ENCODE peak calls at places on chromosomes 7 and 10, in four cellular contexts. Q is body of pancreas, W is PC-9, B is AG04450. E is an unnamed sample. For H3K27me3, the result is how much of the 10 kb centered on the place peaks cover.

GRCh38 chr7:68691261-68692216 is 906.7 kb upstream of the AUTS2 start:
- DNase-seq in B (peak), Q (no peak), W (peak), E (no peak)

GRCh38 chr7:16494955-16495719 is 29.6 kb upstream of the SOSTDC1 start:
- DNase-seq in Q (no peak), W (no peak), B (no peak), E (no peak)

GRCh38 chr10:126904807-126905686 is at the start of gene DOCK1:
- DNase-seq in W (peak), B (peak), Q (peak), E (peak)

GRCh38 chr7:158950914-158951635 is 94.7 kb downstream of the DYNC2I1 start:
- DNase-seq in W (no peak), Q (no peak), B (no peak), E (no peak)

GRCh38 chr10:14126697-14127440 is 203.9 kb downstream of the FRMD4A start:
- DNase-seq in Q (no peak), B (no peak), W (peak), E (no peak)

GRCh38 chr10:126628746-126629145 is 41.7 kb downstream of the C10orf90 start:
- DNase-seq in Q (no peak), B (no peak), W (no peak), E (no peak)

GRCh38 chr7:28292826-28293528 is 112.4 kb upstream of the JAZF1 start:
- DNase-seq in Q (no peak), W (no peak), B (no peak), E (no peak)

GRCh38 chr7:72546586-72546985 is 134.4 kb upstream of the CALN1 start:
- DNase-seq in B (no peak), W (no peak), Q (no peak), E (no peak)

GRCh38 chr7:44891372-44891771 is 6.0 kb upstream of the PURB start:
- DNase-seq in B (no peak), Q (no peak), W (no peak), E (no peak)

GRCh38 chr10:62166331-62167154 is 102.1 kb downstream of the RTKN2 start:
- DNase-seq in Q (peak), B (peak), W (no peak), E (peak)

GRCh38 chr10:132666733-132667612 is 119.0 kb downstream of the NKX6-2 start:
- DNase-seq in W (no peak), B (no peak), Q (no peak), E (no peak)

GRCh38 chr7:768881-769504 is 41.9 kb upstream of the PRKAR1B start:
- DNase-seq in W (no peak), B (no peak), Q (peak), E (peak)

GRCh38 chr7:153404781-153405279 is 645.3 kb downstream of the ACTR3B start:
- DNase-seq in B (no peak), W (no peak), Q (no peak), E (no peak)

GRCh38 chr10:113007343-113007771 is 57.3 kb downstream of the TCF7L2 start:
- DNase-seq in Q (no peak), B (no peak), W (no peak), E (no peak)

GRCh38 chr7:7970620-7971307 is 2.2 kb downstream of the GLCCI1 start:
- DNase-seq in B (no peak), W (no peak), Q (no peak), E (no peak)

GRCh38 chr10:53356616-53357349 is 584.2 kb upstream of the MBL2 start:
- DNase-seq in Q (no peak), W (no peak), B (no peak), E (no peak)

GRCh38 chr7:105017263-105018051 is 3.5 kb downstream of the KMT2E start:
- DNase-seq in Q (no peak), B (no peak), W (no peak), E (no peak)

GRCh38 chr7:45295222-45295621 is 137.6 kb downstream of the RAMP3 start:
- DNase-seq in Q (no peak), B (no peak), W (no peak), E (no peak)

GRCh38 chr10:37535459-37536246 is 321.8 kb downstream of the ZNF248 start:
- DNase-seq in B (no peak), Q (no peak), W (no peak), E (no peak)

GRCh38 chr7:151316896-151317295 is 24.7 kb upstream of the NUB1 start:
- DNase-seq in B (no peak), Q (no peak), W (no peak), E (no peak)

GRCh38 chr10:129761981-129762956 is 201.8 kb downstream of the EBF3 start:
- DNase-seq in B (no peak), W (no peak), Q (no peak), E (no peak)

GRCh38 chr7:108497082-108497725 is 28.7 kb downstream of the PNPLA8 start:
- DNase-seq in W (peak), Q (peak), B (peak), E (no peak)

GRCh38 chr7:37698271-37698670 is 14.7 kb downstream of the GPR141 start:
- DNase-seq in W (no peak), B (no peak), Q (no peak), E (no peak)

GRCh38 chr7:155343150-155343549 is 45.5 kb downstream of the INSIG1 start:
- DNase-seq in W (no peak), Q (no peak), B (no peak), E (no peak)
- H3K27me3 ChIP-seq in W (under half), Q (under half), B (under half), E (under half)

DNA sequence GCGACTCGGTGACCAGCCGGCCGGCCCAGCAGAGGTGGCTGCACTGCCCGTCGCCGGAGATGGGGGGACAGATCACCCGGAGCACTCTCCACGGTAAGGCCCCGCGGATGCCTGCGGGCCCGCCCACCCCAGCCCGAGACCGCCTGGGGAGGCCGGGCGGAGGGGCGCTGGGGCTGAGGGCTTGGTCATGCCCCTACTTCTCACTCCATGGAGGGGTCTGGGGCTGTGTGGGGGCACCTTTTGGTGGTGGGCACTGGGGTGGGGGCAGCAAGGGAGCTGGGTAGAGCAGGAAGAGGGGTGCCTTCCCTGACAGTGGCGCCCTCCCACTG is 61.8 kb downstream of the NEURL1 start:
- DNase-seq in B (no peak), Q (no peak), W (no peak), E (no peak)
- H3K27me3 ChIP-seq in B (half or more), Q (under half), W (under half), E (under half)

GRCh38 chr10:86388119-86388704 is 21.6 kb upstream of the GRID1 start:
- DNase-seq in Q (no peak), B (no peak), W (no peak), E (peak)
- H3K27me3 ChIP-seq in Q (under half), B (under half), W (under half), E (under half)

DNA sequence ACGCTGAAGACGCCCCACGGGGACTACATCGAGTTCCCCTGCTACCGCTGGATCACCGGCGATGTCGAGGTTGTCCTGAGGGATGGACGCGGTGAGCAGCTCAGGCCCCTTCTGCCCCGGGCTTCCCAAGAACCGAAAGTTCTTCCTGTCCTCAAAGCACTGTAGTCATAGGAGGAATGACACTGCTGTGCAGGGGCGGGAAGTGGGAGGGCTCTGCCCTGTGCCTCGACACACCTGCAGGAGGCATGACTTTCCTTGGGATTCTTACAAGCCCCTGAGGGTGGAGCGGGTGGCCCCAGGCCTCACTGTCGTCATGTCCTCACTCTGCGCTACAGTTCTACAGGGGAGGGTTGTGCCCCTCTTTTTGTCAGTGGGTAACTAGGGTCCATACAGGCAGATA is 8.6 kb downstream of the ALOX5 start:
- DNase-seq in B (no peak), W (no peak), Q (no peak), E (peak)
- H3K27me3 ChIP-seq in B (under half), W (under half), Q (under half), E (under half)

DNA sequence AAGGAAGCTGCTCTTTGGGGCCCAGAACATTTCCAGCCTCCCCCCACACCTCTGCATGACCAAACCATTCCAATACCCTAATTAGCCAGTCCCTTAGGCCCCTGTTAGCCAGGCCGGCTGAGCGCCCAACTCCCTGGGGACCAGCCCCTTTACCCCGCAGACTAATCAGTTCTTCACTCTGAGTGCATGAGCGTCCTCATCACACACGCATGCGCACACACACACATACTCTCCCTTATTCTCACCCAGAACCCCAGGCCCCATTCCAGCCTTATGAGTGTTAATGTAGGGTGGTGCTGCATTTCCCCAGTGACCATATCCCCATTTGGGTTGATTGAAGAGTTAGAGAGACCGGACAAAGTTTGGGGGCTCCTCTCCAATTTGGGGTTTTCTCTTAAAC is 77.0 kb upstream of the SLF2 start:
- DNase-seq in B (no peak), W (no peak), Q (no peak), E (no peak)
- H3K27me3 ChIP-seq in B (under half), W (under half), Q (under half), E (under half)